ENCODE peak calls at places on chromosomes 11 and 22, in six cellular contexts. One of them, this sample, is unnamed.

GRCh38 chr11:130877532-130877931 is 38.7 kb downstream of the SNX19 start:
- DNase-seq in fibroblast of lung: no peak
- DNase-seq in IMR-90: no peak
- DNase-seq in epithelial cell of prostate: no peak
- DNase-seq in heart left ventricle: no peak
- DNase-seq in RWPE1: no peak
- DNase-seq in this sample: no peak

GRCh38 chr11:102487214-102487613 is 34.6 kb upstream of the TMEM123 start:
- DNase-seq in fibroblast of lung: no peak
- DNase-seq in IMR-90: no peak
- DNase-seq in epithelial cell of prostate: no peak
- DNase-seq in heart left ventricle: no peak
- DNase-seq in RWPE1: no peak
- DNase-seq in this sample: no peak

GRCh38 chr11:84480151-84480550 is 1147.0 kb downstream of the DLG2 start:
- DNase-seq in fibroblast of lung: no peak
- DNase-seq in IMR-90: no peak
- DNase-seq in epithelial cell of prostate: no peak
- DNase-seq in heart left ventricle: no peak
- DNase-seq in RWPE1: no peak
- DNase-seq in this sample: peak; percentile 42

GRCh38 chr22:42613869-42614268 is 814 bp downstream of the POLDIP3 start:
- DNase-seq in fibroblast of lung: no peak
- DNase-seq in IMR-90: no peak
- DNase-seq in epithelial cell of prostate: no peak
- DNase-seq in heart left ventricle: no peak
- DNase-seq in RWPE1: no peak
- DNase-seq in this sample: no peak

GRCh38 chr11:124670732-124671131 is 2.8 kb downstream of the SIAE start:
- DNase-seq in fibroblast of lung: peak; percentile 24
- DNase-seq in IMR-90: peak; percentile 9
- DNase-seq in epithelial cell of prostate: no peak
- DNase-seq in heart left ventricle: no peak
- DNase-seq in RWPE1: no peak
- DNase-seq in this sample: no peak

GRCh38 chr22:39152511-39153219 is at the start of gene CBX7:
- DNase-seq in fibroblast of lung: peak; percentile 81
- DNase-seq in IMR-90: peak; percentile 76
- DNase-seq in epithelial cell of prostate: no peak
- DNase-seq in heart left ventricle: peak; percentile 96
- DNase-seq in RWPE1: peak; percentile 92
- DNase-seq in this sample: peak; percentile 94

GRCh38 chr22:24401824-24402434 is 25.5 kb upstream of the ADORA2A start:
- DNase-seq in fibroblast of lung: no peak
- DNase-seq in IMR-90: no peak
- DNase-seq in epithelial cell of prostate: no peak
- DNase-seq in heart left ventricle: no peak
- DNase-seq in RWPE1: no peak
- DNase-seq in this sample: no peak

GRCh38 chr11:70788247-70789022 is 390.1 kb downstream of the CTTN start:
- DNase-seq in fibroblast of lung: peak; percentile 75
- DNase-seq in IMR-90: peak; percentile 89
- DNase-seq in epithelial cell of prostate: peak; percentile 33
- DNase-seq in heart left ventricle: no peak
- DNase-seq in RWPE1: peak; percentile 94
- DNase-seq in this sample: no peak

GRCh38 chr22:40932396-40932795 is 18.8 kb upstream of the RBX1 start:
- DNase-seq in fibroblast of lung: no peak
- DNase-seq in IMR-90: no peak
- DNase-seq in epithelial cell of prostate: no peak
- DNase-seq in heart left ventricle: no peak
- DNase-seq in RWPE1: no peak
- DNase-seq in this sample: no peak

GRCh38 chr11:79242616-79243015 is 198.2 kb downstream of the TENM4 start:
- DNase-seq in fibroblast of lung: peak; percentile 63
- DNase-seq in IMR-90: no peak
- DNase-seq in epithelial cell of prostate: no peak
- DNase-seq in heart left ventricle: no peak
- DNase-seq in RWPE1: no peak
- DNase-seq in this sample: no peak

GRCh38 chr22:19640306-19640705 is 74.0 kb upstream of the SEPTIN5 start:
- DNase-seq in fibroblast of lung: no peak
- DNase-seq in IMR-90: no peak
- DNase-seq in epithelial cell of prostate: no peak
- DNase-seq in heart left ventricle: no peak
- DNase-seq in RWPE1: no peak
- DNase-seq in this sample: no peak

GRCh38 chr22:19641254-19641982 is 72.9 kb upstream of the SEPTIN5 start:
- DNase-seq in fibroblast of lung: no peak
- DNase-seq in IMR-90: no peak
- DNase-seq in epithelial cell of prostate: no peak
- DNase-seq in heart left ventricle: no peak
- DNase-seq in RWPE1: no peak
- DNase-seq in this sample: no peak

GRCh38 chr22:19639610-19640135 is 74.6 kb upstream of the SEPTIN5 start:
- DNase-seq in fibroblast of lung: no peak
- DNase-seq in IMR-90: no peak
- DNase-seq in epithelial cell of prostate: no peak
- DNase-seq in heart left ventricle: no peak
- DNase-seq in RWPE1: no peak
- DNase-seq in this sample: no peak

GRCh38 chr22:19643448-19644313 is 70.6 kb upstream of the SEPTIN5 start:
- DNase-seq in fibroblast of lung: peak; percentile 21
- DNase-seq in IMR-90: no peak
- DNase-seq in epithelial cell of prostate: no peak
- DNase-seq in heart left ventricle: no peak
- DNase-seq in RWPE1: no peak
- DNase-seq in this sample: no peak

DNA sequence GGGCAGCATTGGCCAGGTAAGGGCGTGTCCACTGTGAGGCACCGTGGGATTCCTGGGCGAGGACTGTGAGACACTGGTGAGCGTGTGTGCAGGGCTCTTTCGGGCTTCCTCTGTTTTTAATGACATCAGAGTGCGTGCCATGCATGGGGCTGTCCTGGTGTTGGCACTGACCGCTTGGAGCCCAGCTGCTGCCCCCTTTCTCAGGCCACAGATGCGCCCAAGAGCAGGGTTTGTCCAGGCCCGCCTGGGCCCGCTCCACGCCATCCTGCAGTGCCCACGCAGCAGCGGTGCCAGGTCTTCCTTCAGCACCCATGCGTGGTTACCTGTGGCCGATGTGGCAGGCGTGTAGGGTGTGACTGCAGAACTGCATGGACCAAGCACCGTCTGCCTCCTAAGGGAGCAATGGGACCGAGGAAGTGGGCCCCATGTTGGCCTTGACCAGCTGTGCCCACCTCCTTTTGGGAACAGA is 72.3 kb upstream of the SEPTIN5 start:
- DNase-seq in fibroblast of lung: no peak
- DNase-seq in IMR-90: no peak
- DNase-seq in epithelial cell of prostate: no peak
- DNase-seq in heart left ventricle: no peak
- DNase-seq in RWPE1: no peak
- DNase-seq in this sample: no peak
- H3K27ac ChIP-seq in fibroblast of lung: no peak overlapping the region
- H3K27ac ChIP-seq in IMR-90: no peak overlapping the region
- H3K27ac ChIP-seq in epithelial cell of prostate: no peak overlapping the region
- H3K27ac ChIP-seq in heart left ventricle: no peak overlapping the region
- H3K27ac ChIP-seq in RWPE1: no peak overlapping the region
- H3K27ac ChIP-seq in this sample: no peak overlapping the region

GRCh38 chr11:134125507-134125906 is 56.6 kb downstream of the JAM3 start:
- DNase-seq in fibroblast of lung: peak; percentile 18
- DNase-seq in IMR-90: peak; percentile 35
- DNase-seq in epithelial cell of prostate: no peak
- DNase-seq in heart left ventricle: no peak
- DNase-seq in RWPE1: no peak
- DNase-seq in this sample: no peak
- H3K27ac ChIP-seq in fibroblast of lung: peak overlapping the region; percentile 80
- H3K27ac ChIP-seq in IMR-90: peak overlapping the region; percentile 69
- H3K27ac ChIP-seq in epithelial cell of prostate: no peak overlapping the region
- H3K27ac ChIP-seq in heart left ventricle: peak overlapping the region; percentile 81
- H3K27ac ChIP-seq in RWPE1: no peak overlapping the region
- H3K27ac ChIP-seq in this sample: no peak overlapping the region

GRCh38 chr22:37985050-37985585 is 763 bp upstream of the SOX10 start:
- DNase-seq in fibroblast of lung: no peak
- DNase-seq in IMR-90: no peak
- DNase-seq in epithelial cell of prostate: no peak
- DNase-seq in heart left ventricle: no peak
- DNase-seq in RWPE1: no peak
- DNase-seq in this sample: no peak

GRCh38 chr22:37983860-37984791 is at the start of gene SOX10:
- DNase-seq in fibroblast of lung: no peak
- DNase-seq in IMR-90: no peak
- DNase-seq in epithelial cell of prostate: no peak
- DNase-seq in heart left ventricle: no peak
- DNase-seq in RWPE1: no peak
- DNase-seq in this sample: peak; percentile 73

GRCh38 chr22:37985751-37986281 is 1.5 kb upstream of the SOX10 start:
- DNase-seq in fibroblast of lung: no peak
- DNase-seq in IMR-90: no peak
- DNase-seq in epithelial cell of prostate: no peak
- DNase-seq in heart left ventricle: no peak
- DNase-seq in RWPE1: no peak
- DNase-seq in this sample: no peak

GRCh38 chr22:37989146-37990045 is 5.0 kb upstream of the SOX10 start:
- DNase-seq in fibroblast of lung: no peak
- DNase-seq in IMR-90: no peak
- DNase-seq in epithelial cell of prostate: no peak
- DNase-seq in heart left ventricle: no peak
- DNase-seq in RWPE1: no peak
- DNase-seq in this sample: no peak

DNA sequence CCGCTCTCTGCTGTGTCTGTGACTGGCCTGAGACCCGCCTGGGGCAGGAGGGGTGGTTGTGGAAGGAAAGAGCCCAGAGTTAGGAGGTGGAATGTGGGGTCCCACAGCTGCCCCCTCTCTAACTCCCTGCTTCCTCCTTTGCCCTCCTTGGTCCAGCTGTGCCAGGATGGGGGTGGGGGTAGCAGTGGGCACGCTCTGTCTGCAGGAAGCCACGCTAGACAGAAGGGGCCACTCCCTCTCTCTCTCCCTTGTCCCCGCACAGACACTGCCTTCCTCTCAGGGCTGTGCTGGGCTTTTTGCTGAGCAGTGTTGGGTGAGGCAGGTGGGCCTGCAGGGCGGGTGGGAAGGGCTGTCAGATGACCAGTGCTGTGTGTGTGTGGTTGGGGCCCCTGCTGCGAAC is 2.0 kb upstream of the SOX10 start:
- DNase-seq in fibroblast of lung: no peak
- DNase-seq in IMR-90: no peak
- DNase-seq in epithelial cell of prostate: no peak
- DNase-seq in heart left ventricle: no peak
- DNase-seq in RWPE1: no peak
- DNase-seq in this sample: no peak
- H3K27ac ChIP-seq in fibroblast of lung: no peak overlapping the region
- H3K27ac ChIP-seq in IMR-90: no peak overlapping the region
- H3K27ac ChIP-seq in epithelial cell of prostate: no peak overlapping the region
- H3K27ac ChIP-seq in heart left ventricle: peak overlapping the region; percentile 7
- H3K27ac ChIP-seq in RWPE1: no peak overlapping the region
- H3K27ac ChIP-seq in this sample: no peak overlapping the region

DNA sequence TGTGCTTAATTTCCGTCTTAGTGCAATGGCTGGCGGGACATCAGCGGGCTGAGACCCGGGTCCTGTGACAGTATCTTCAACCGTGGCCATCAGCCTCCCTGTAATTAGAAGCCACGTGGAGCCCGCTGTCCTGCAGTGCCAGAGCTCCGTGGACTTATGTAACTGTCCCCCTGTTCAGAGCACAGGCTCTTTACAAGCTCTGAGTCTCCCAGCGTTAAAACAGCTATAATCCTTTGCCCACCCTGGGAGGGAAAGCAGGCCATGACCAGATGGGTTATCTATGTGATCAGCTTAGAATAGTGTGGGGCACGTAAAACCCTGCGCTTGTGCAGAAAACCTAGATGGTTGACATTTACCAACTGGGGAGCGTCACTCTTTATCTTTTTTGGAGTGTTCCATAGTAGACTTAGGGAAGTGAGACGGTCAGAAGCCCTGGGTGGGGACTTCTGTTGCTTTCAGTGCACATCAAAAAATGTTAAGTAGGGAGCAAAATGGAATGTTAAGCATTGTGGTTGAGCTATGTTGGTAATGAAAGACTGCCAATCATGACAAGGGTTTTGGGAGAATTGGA is 103.5 kb upstream of the CADM1 start:
- DNase-seq in fibroblast of lung: no peak
- DNase-seq in IMR-90: no peak
- DNase-seq in epithelial cell of prostate: no peak
- DNase-seq in heart left ventricle: peak; percentile 67
- DNase-seq in RWPE1: no peak
- DNase-seq in this sample: peak; percentile 78
- H3K27ac ChIP-seq in fibroblast of lung: no peak overlapping the region
- H3K27ac ChIP-seq in IMR-90: no peak overlapping the region
- H3K27ac ChIP-seq in epithelial cell of prostate: no peak overlapping the region
- H3K27ac ChIP-seq in heart left ventricle: peak overlapping the region; percentile 60
- H3K27ac ChIP-seq in RWPE1: no peak overlapping the region
- H3K27ac ChIP-seq in this sample: peak overlapping the region; percentile 25

DNA sequence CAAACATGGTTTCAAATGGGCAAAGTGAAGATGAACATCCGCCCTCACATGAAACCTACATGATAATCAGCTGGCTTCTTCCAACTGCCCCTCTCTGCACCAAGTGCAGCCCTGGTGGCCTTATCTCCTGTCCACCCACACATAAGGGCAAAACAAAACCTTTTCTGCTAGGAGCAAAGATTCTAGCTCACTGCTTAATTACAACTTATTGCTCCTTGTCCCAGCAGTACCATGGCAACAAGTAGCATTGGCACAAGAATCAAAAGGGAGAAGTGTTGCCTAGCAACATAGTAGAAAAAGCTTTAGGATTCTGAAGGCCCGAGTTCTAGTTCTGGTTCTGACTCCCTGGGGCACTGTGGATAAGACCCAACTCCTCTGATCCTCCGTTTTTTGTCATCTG is 68.7 kb upstream of the BMAL1 start:
- DNase-seq in fibroblast of lung: no peak
- DNase-seq in IMR-90: no peak
- DNase-seq in epithelial cell of prostate: no peak
- DNase-seq in heart left ventricle: no peak
- DNase-seq in RWPE1: no peak
- DNase-seq in this sample: no peak
- H3K27ac ChIP-seq in fibroblast of lung: peak overlapping the region; percentile 82
- H3K27ac ChIP-seq in IMR-90: peak overlapping the region; percentile 3
- H3K27ac ChIP-seq in epithelial cell of prostate: no peak overlapping the region
- H3K27ac ChIP-seq in heart left ventricle: no peak overlapping the region
- H3K27ac ChIP-seq in RWPE1: peak overlapping the region; percentile 52
- H3K27ac ChIP-seq in this sample: no peak overlapping the region

This sample was measured in WERI-Rb-1.